ENCODE peak calls at places on chromosomes 12 and 14, in six cellular contexts. V, Q, H, I, A and N are unnamed samples.

GRCh38 chr14:34502826-34503225 is 36.7 kb downstream of the EAPP start:
- DNase-seq in V (no peak), Q (no peak), A (peak), I (no peak), H (no peak), N (no peak)

GRCh38 chr12:103680591-103681065 is 93.6 kb downstream of the STAB2 start:
- DNase-seq in I (no peak), A (no peak), H (no peak), Q (no peak), V (no peak), N (no peak)

GRCh38 chr12:58725400-58726105 is 194.8 kb downstream of the LRIG3 start:
- DNase-seq in I (no peak), Q (no peak), H (no peak), V (no peak), A (no peak), N (no peak)

GRCh38 chr12:126219654-126220279 is 1154.5 kb downstream of the AACS start:
- DNase-seq in A (no peak), V (no peak), I (no peak), H (no peak), Q (no peak), N (no peak)

GRCh38 chr12:21336656-21337055 is 1.9 kb upstream of the SLCO1A2 start:
- DNase-seq in A (no peak), V (no peak), I (no peak), H (no peak), Q (no peak), N (no peak)

GRCh38 chr12:95385646-95386045 is 88.3 kb upstream of the METAP2 start:
- DNase-seq in Q (no peak), H (no peak), A (no peak), V (no peak), I (no peak), N (no peak)

GRCh38 chr12:122067966-122068365 is 10.6 kb upstream of the MLXIP start:
- DNase-seq in A (peak), H (peak), V (no peak), I (peak), Q (no peak), N (peak)

GRCh38 chr12:48875944-48876520 is 10.4 kb upstream of the RND1 start:
- DNase-seq in A (no peak), I (no peak), H (no peak), Q (no peak), V (no peak), N (no peak)

GRCh38 chr12:12008931-12009611 is 61.7 kb upstream of the BCL2L14 start:
- DNase-seq in V (peak), H (no peak), Q (peak), A (no peak), I (no peak), N (no peak)

GRCh38 chr14:51458563-51458955 is 193.2 kb upstream of the FRMD6 start:
- DNase-seq in A (peak), H (no peak), I (no peak), Q (no peak), V (no peak), N (no peak)

GRCh38 chr12:56223571-56224101 is 506 bp upstream of the NABP2 start:
- DNase-seq in A (no peak), V (no peak), Q (no peak), H (no peak), I (no peak), N (no peak)

GRCh38 chr12:99108924-99109323 is 463.8 kb downstream of the APAF1 start:
- DNase-seq in H (no peak), I (no peak), A (no peak), Q (no peak), V (no peak), N (no peak)

GRCh38 chr14:35556548-35556947 is 22.6 kb downstream of the INSM2 start:
- DNase-seq in Q (no peak), H (no peak), V (no peak), I (no peak), A (no peak), N (no peak)

GRCh38 chr12:15001733-15002471 is 29.1 kb downstream of the PDE6H start:
- DNase-seq in I (peak), H (peak), A (no peak), Q (no peak), V (no peak), N (no peak)

GRCh38 chr14:64012003-64012402 is 159.2 kb downstream of the SYNE2 start:
- DNase-seq in A (no peak), Q (no peak), I (no peak), V (no peak), H (no peak), N (no peak)

GRCh38 chr12:117680311-117680710 is 288.5 kb downstream of the KSR2 start:
- DNase-seq in A (peak), Q (no peak), H (no peak), V (no peak), I (no peak), N (no peak)

GRCh38 chr14:21191809-21192446 is 36.1 kb upstream of the OR5AU1 start:
- DNase-seq in A (no peak), I (peak), H (peak), Q (peak), V (peak), N (peak)

GRCh38 chr12:52713960-52714886 is 10.9 kb upstream of the KRT77 start:
- DNase-seq in Q (no peak), V (no peak), H (no peak), I (no peak), A (no peak), N (no peak)

GRCh38 chr12:62285284-62285683 is 25.1 kb downstream of the USP15 start:
- DNase-seq in V (no peak), I (no peak), A (no peak), H (no peak), Q (no peak), N (no peak)

GRCh38 chr14:29236401-29236800 is 469.8 kb downstream of the FOXG1 start:
- DNase-seq in A (no peak), V (no peak), I (no peak), Q (no peak), H (no peak), N (no peak)

GRCh38 chr14:88194531-88194930 is 128.5 kb downstream of the KCNK10 start:
- DNase-seq in I (no peak), V (no peak), Q (no peak), H (no peak), A (no peak), N (no peak)

GRCh38 chr12:67155863-67156262 is 113.3 kb upstream of the CAND1 start:
- DNase-seq in A (no peak), H (no peak), Q (no peak), I (no peak), V (no peak), N (no peak)

GRCh38 chr14:51652168-51653095 is 722 bp downstream of the FRMD6 start:
- DNase-seq in I (peak), A (peak), Q (peak), H (peak), V (peak), N (peak)

GRCh38 chr12:88627501-88627900 is 47.2 kb upstream of the KITLG start:
- DNase-seq in H (no peak), I (no peak), Q (no peak), A (no peak), V (no peak), N (no peak)

GRCh38 chr14:58662759-58663158 is 25.0 kb downstream of the DACT1 start:
- DNase-seq in I (no peak), Q (no peak), H (no peak), A (no peak), V (no peak), N (no peak)

GRCh38 chr14:93832665-93833064 is 44.4 kb upstream of the PRIMA1 start:
- DNase-seq in H (peak), A (no peak), Q (no peak), V (peak), I (no peak), N (no peak)

GRCh38 chr12:738712-739111 is 13.7 kb upstream of the WNK1 start:
- DNase-seq in A (peak), Q (no peak), V (no peak), H (no peak), I (no peak), N (no peak)

GRCh38 chr12:3236345-3237153 is 159.4 kb downstream of the TSPAN9 start:
- DNase-seq in A (peak), Q (no peak), I (no peak), V (no peak), H (no peak), N (no peak)

GRCh38 chr12:77830952-77831351 is 258 bp downstream of the NAV3 start:
- DNase-seq in H (no peak), A (no peak), Q (no peak), V (no peak), I (no peak), N (no peak)

GRCh38 chr12:68832504-68832867 is 24.5 kb downstream of the MDM2 start:
- DNase-seq in I (no peak), H (no peak), A (no peak), Q (no peak), V (no peak), N (no peak)

GRCh38 chr12:69024907-69025306 is 91.9 kb upstream of the CPM start:
- DNase-seq in V (no peak), H (no peak), I (no peak), A (no peak), Q (no peak), N (no peak)

GRCh38 chr14:61565181-61565580 is 130.1 kb upstream of the HIF1A start:
- DNase-seq in I (no peak), V (no peak), H (no peak), Q (no peak), A (no peak), N (no peak)

GRCh38 chr12:93098077-93098476 is 169.0 kb upstream of the EEA1 start:
- DNase-seq in Q (peak), I (peak), A (peak), V (peak), H (no peak), N (peak)

GRCh38 chr14:35261774-35262173 is 30.4 kb upstream of the PSMA6 start:
- DNase-seq in V (no peak), I (no peak), Q (no peak), H (no peak), A (peak), N (no peak)

GRCh38 chr14:55129086-55129427 is at the start of gene LGALS3:
- DNase-seq in A (peak), V (peak), Q (no peak), H (peak), I (peak), N (peak)

GRCh38 chr12:114302117-114302516 is 103.8 kb downstream of the TBX5 start:
- DNase-seq in A (no peak), Q (no peak), V (no peak), H (no peak), I (no peak), N (no peak)

GRCh38 chr12:29066061-29066588 is 83.0 kb upstream of the FAR2 start:
- DNase-seq in A (peak), I (no peak), H (peak), V (peak), Q (peak), N (no peak)

GRCh38 chr14:62988967-62989366 is 56.3 kb downstream of the KCNH5 start:
- DNase-seq in A (no peak), H (no peak), I (no peak), V (no peak), Q (no peak), N (no peak)

GRCh38 chr12:79635676-79636075 is 55.1 kb downstream of the PAWR start:
- DNase-seq in V (no peak), I (no peak), A (no peak), H (no peak), Q (no peak), N (no peak)

GRCh38 chr14:68671899-68672298 is 121.0 kb downstream of the ZFP36L1 start:
- DNase-seq in H (peak), Q (no peak), A (peak), V (no peak), I (no peak), N (no peak)
- TF ChIP-seq POLR2AphosphoS5 in H (peak), Q (no peak), A (no peak), V (no peak), I (no peak), N (no peak)

DNA sequence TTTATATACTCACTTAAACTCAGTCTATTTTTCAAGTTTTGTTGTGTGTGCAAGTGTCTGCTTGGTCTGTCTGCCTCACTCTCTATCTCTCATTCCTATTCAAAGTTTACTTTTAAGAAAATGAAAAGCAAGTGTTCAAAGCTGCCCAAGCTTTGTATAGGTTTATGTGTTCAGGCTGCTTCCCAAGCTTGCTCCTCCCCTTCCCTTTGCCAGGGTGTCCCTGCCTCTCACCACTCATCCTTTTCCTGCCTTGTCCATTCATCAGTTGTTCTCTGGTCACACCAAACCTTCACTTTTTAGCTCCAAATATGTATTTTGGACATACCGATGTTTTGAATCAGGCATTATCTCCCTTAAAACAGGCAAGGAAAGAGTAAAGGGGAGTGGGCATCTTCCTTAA is 41.3 kb downstream of the STK38L start:
- DNase-seq in I (no peak), H (no peak), Q (no peak), A (peak), V (no peak), N (no peak)
- TF ChIP-seq POLR2AphosphoS5 in I (no peak), H (no peak), Q (no peak), A (no peak), V (no peak), N (no peak)

DNA sequence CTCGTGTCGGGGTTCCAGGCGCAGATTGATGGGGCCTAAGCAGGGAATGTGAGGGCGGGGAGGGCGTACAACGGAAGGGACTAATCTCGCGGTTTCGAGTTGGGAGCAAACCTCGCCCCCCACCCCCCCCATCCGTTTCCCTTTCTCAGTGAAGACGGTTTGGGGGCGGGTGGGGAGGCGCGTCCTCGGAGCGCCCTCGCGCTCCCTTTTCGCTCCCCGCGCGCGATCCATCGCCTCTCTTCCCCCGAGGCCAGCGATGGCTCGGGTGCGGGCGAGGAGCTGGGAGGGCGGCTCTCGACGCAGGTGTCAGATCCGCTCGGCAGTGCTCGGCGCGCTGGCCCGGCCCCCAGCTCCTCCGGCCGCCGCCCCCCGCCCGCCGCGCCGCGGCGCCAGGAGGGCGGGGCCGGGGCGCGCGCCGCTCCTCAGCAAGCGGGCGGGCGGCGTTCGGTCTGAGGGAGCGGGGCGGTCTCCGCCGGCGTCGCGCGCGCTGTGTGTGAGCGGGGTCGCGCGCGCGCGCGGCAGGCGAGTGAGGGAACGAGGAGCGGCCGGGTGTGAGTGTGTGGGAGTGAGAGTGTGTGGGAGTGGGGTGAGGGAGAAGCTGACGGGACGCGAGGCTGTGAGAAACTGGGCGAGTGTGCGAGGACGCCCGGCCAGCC is at the start of gene RIMKLB:
- DNase-seq in A (peak), H (peak), Q (peak), I (peak), V (peak), N (peak)
- TF ChIP-seq POLR2AphosphoS5 in A (peak), H (peak), Q (no peak), I (peak), V (peak), N (peak)

GRCh38 chr12:63916561-63917476 is 72.3 kb downstream of the SRGAP1 start:
- DNase-seq in H (no peak), Q (no peak), I (no peak), V (no peak), A (peak), N (no peak)

GRCh38 chr12:63918788-63919300 is 74.3 kb downstream of the SRGAP1 start:
- DNase-seq in Q (no peak), A (peak), I (no peak), H (no peak), V (no peak), N (no peak)

GRCh38 chr12:63917477-63917862 is 73.0 kb downstream of the SRGAP1 start:
- DNase-seq in A (no peak), V (no peak), Q (no peak), H (no peak), I (no peak), N (no peak)

GRCh38 chr12:63919758-63920157 is 75.3 kb downstream of the SRGAP1 start:
- DNase-seq in A (peak), H (no peak), Q (no peak), V (no peak), I (no peak), N (no peak)

GRCh38 chr12:63917864-63918742 is 73.6 kb downstream of the SRGAP1 start:
- DNase-seq in H (no peak), V (no peak), A (peak), I (no peak), Q (peak), N (no peak)
- TF ChIP-seq POLR2AphosphoS5 in H (peak), V (no peak), A (peak), I (peak), Q (peak), N (no peak)

GRCh38 chr12:109027767-109028166 is 6.9 kb upstream of the SVOP start:
- DNase-seq in V (no peak), A (no peak), H (no peak), I (no peak), Q (no peak), N (no peak)

GRCh38 chr12:109036975-109037374 is 15.4 kb upstream of the USP30 start:
- DNase-seq in H (no peak), A (no peak), I (no peak), Q (no peak), V (no peak), N (no peak)

GRCh38 chr12:109029411-109029810 is 8.5 kb upstream of the SVOP start:
- DNase-seq in H (no peak), V (no peak), Q (no peak), A (no peak), I (no peak), N (no peak)

DNA sequence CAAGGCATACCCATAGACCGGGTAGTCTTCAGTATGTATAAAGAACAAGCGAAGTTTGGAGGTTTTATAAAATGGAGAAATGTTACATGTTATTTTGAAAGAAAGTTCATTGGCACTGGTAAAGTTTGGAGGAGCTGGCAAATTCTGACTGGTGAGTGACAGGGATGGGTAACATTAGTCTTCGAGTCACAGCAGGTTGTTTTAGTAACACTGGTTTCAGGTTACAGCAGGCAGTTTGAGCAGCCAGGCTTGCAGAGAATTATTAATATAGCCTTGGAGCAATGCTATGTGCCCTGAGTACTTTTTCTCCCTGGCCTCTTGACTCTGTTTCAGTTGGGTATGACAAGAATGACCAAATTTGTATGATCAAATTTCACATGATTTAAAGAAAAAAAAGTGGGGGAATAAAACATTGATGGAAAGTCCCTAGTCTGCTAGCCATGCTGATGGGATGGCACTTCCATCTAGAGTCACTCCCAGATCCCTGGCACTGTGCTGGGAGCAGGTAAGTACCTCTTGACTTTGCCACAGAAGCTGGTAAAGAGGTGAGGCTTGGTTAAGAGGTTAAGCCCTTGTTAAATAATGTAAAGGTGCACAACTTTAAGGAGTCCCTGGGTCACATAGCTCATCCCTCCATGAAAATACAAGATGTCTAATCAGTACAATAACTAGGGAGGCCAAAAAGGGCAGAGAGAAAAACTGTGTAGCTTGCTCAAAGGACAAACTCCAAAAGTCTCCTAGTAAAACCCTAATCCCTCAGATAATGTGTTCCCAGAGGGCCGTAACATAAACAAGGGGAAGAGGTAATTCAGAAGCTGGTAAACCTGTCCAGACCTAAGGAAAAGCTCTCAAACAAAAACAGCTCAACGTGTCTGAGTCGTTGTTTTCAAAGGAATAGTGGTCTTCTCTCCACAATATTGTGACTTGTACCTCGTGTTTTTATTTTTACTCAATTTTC is 12.7 kb upstream of the SVOP start:
- DNase-seq in Q (no peak), H (no peak), I (no peak), A (no peak), V (no peak), N (no peak)
- TF ChIP-seq POLR2AphosphoS5 in Q (no peak), H (no peak), I (no peak), A (no peak), V (no peak), N (no peak)

GRCh38 chr14:103627073-103628025 is 1.7 kb upstream of the KLC1 start:
- DNase-seq in A (no peak), Q (no peak), H (no peak), V (no peak), I (no peak), N (no peak)
- TF ChIP-seq POLR2AphosphoS5 in A (no peak), Q (no peak), H (no peak), V (no peak), I (no peak), N (no peak)

GRCh38 chr14:65069874-65070709 is 32.2 kb downstream of the MAX start:
- DNase-seq in V (peak), H (no peak), I (no peak), A (no peak), Q (no peak), N (no peak)
- TF ChIP-seq POLR2AphosphoS5 in V (no peak), H (no peak), I (peak), A (no peak), Q (no peak), N (no peak)

GRCh38 chr12:91104812-91105466 is 6.4 kb downstream of the LUM start:
- DNase-seq in Q (no peak), I (no peak), A (no peak), V (no peak), H (no peak), N (no peak)

GRCh38 chr12:91105807-91106206 is 5.5 kb downstream of the LUM start:
- DNase-seq in Q (no peak), I (no peak), A (no peak), V (no peak), H (no peak), N (no peak)

GRCh38 chr12:91109148-91109564 is 2.1 kb downstream of the LUM start:
- DNase-seq in A (peak), V (peak), H (peak), Q (peak), I (no peak), N (no peak)

GRCh38 chr12:91108196-91108595 is 3.1 kb downstream of the LUM start:
- DNase-seq in H (no peak), A (no peak), Q (no peak), I (no peak), V (no peak), N (no peak)

GRCh38 chr12:91106283-91106682 is 5.0 kb downstream of the LUM start:
- DNase-seq in V (no peak), I (no peak), H (no peak), Q (no peak), A (no peak), N (no peak)
- TF ChIP-seq POLR2AphosphoS5 in V (no peak), I (no peak), H (no peak), Q (no peak), A (no peak), N (no peak)